ENCODE peak calls at places on chromosomes 3 and 15, in seven cellular contexts. I, Y, S, P, Q, V and A are unnamed samples.

GRCh38 chr3:171480526-171480925 is 20.3 kb upstream of the TNIK start:
- DNase-seq in P (peak), V (no peak), I (no peak), Q (no peak), S (no peak), Y (no peak), A (no peak)

GRCh38 chr3:119357190-119357589 is 63.0 kb downstream of the ARHGAP31 start:
- DNase-seq in V (no peak), Q (no peak), S (no peak), I (no peak), P (no peak), Y (no peak), A (no peak)

GRCh38 chr15:81942655-81943054 is 103.2 kb downstream of the MEX3B start:
- DNase-seq in I (no peak), Y (no peak), V (no peak), Q (no peak), P (no peak), S (no peak), A (no peak)

GRCh38 chr15:72856549-72857040 is 73.0 kb upstream of the ADPGK start:
- DNase-seq in S (no peak), V (no peak), Q (no peak), I (no peak), Y (no peak), P (no peak), A (no peak)

GRCh38 chr3:38617137-38617536 is 32.4 kb downstream of the SCN5A start:
- DNase-seq in V (no peak), S (no peak), I (no peak), Q (no peak), P (no peak), Y (no peak), A (no peak)

GRCh38 chr3:194880940-194881925 is 195.6 kb downstream of the FAM43A start:
- DNase-seq in Y (no peak), S (no peak), I (no peak), P (no peak), Q (no peak), V (no peak), A (no peak)

GRCh38 chr3:122582390-122582789 is 4.9 kb downstream of the PARP15 start:
- DNase-seq in Q (no peak), V (no peak), I (no peak), S (no peak), Y (no peak), P (no peak), A (no peak)

GRCh38 chr3:123244128-123244527 is 42.4 kb downstream of the SEC22A start:
- DNase-seq in S (no peak), Q (no peak), I (peak), V (no peak), Y (no peak), P (no peak), A (no peak)